ENCODE peak calls at places on chromosomes 13 and 19, in nine cellular contexts. I, K, X, G, A, Q, Y, U and M are unnamed samples.

GRCh38 chr19:55255618-55256423 is 3.0 kb downstream of the PPP6R1 start:
- DNase-seq in K (peak; percentile 74), G (peak; percentile 73), Q (no peak), Y (no peak), U (no peak), A (no peak), I (no peak), X (no peak), M (no peak)

GRCh38 chr13:46386996-46387851 is at the start of gene RUBCNL:
- DNase-seq in Y (no peak), K (peak; percentile 62), A (no peak), X (no peak), U (no peak), I (no peak), G (peak; percentile 81), Q (peak; percentile 34), M (no peak)

GRCh38 chr19:35846038-35846668 is 6.2 kb downstream of the NPHS1 start:
- DNase-seq in I (no peak), A (no peak), G (no peak), X (no peak), K (peak; percentile 42), Q (no peak), U (no peak), Y (no peak), M (no peak)

GRCh38 chr19:3798137-3798536 is 12.0 kb upstream of the MATK start:
- DNase-seq in K (no peak), G (no peak), U (no peak), A (no peak), I (no peak), X (no peak), Y (no peak), Q (no peak), M (no peak)

GRCh38 chr19:41308450-41309224 is 1.3 kb upstream of the CCDC97 start:
- DNase-seq in Q (peak; percentile 93), U (peak; percentile 86), G (peak; percentile 86), I (peak; percentile 95), X (peak; percentile 100), A (peak; percentile 89), K (peak; percentile 85), Y (peak; percentile 91), M (peak; percentile 94)

GRCh38 chr19:39141929-39142328 is 16.3 kb downstream of the PAK4 start:
- DNase-seq in X (no peak), K (no peak), Q (no peak), U (no peak), Y (no peak), I (no peak), A (no peak), G (no peak), M (no peak)

GRCh38 chr19:49343127-49343526 is 7.9 kb downstream of the CD37 start:
- DNase-seq in Y (no peak), U (no peak), G (no peak), A (no peak), Q (no peak), X (no peak), I (no peak), K (no peak), M (peak; percentile 66)

GRCh38 chr19:7254590-7254989 is 39.6 kb downstream of the INSR start:
- DNase-seq in K (no peak), G (no peak), Q (no peak), Y (no peak), X (no peak), U (no peak), I (no peak), A (no peak), M (no peak)

GRCh38 chr19:4722671-4723464 is 774 bp downstream of the DPP9 start:
- DNase-seq in K (peak; percentile 87), I (no peak), Y (no peak), G (peak; percentile 67), Q (no peak), U (no peak), A (no peak), X (no peak), M (peak; percentile 82)

GRCh38 chr13:97433727-97434416 is at the start of gene RAP2A:
- DNase-seq in K (peak; percentile 96), Y (peak; percentile 48), A (peak; percentile 82), I (peak; percentile 85), G (peak; percentile 84), U (peak; percentile 74), X (peak; percentile 75), Q (peak; percentile 91), M (peak; percentile 89)

GRCh38 chr19:40717325-40717879 is 490 bp downstream of the ITPKC start:
- DNase-seq in Q (no peak), Y (no peak), A (no peak), I (no peak), X (peak; percentile 22), G (no peak), U (no peak), K (no peak), M (no peak)

GRCh38 chr19:29872224-29872731 is 60.5 kb downstream of the CCNE1 start:
- DNase-seq in Y (no peak), K (peak; percentile 34), A (no peak), U (no peak), I (no peak), Q (no peak), X (no peak), G (no peak), M (no peak)

GRCh38 chr19:33562636-33563035 is 41.0 kb upstream of the PEPD start:
- DNase-seq in X (no peak), I (no peak), Q (no peak), K (no peak), Y (no peak), U (no peak), G (no peak), A (no peak), M (no peak)

GRCh38 chr13:48220592-48221300 is 12.3 kb upstream of the ITM2B start:
- DNase-seq in K (no peak), I (no peak), U (no peak), A (no peak), Y (no peak), G (no peak), Q (no peak), X (no peak), M (no peak)

GRCh38 chr13:48222358-48223015 is 10.5 kb upstream of the ITM2B start:
- DNase-seq in Y (no peak), I (no peak), X (peak; percentile 65), K (peak; percentile 74), G (no peak), Q (peak; percentile 46), U (no peak), A (no peak), M (no peak)

GRCh38 chr13:48223016-48223385 is 10.0 kb upstream of the ITM2B start:
- DNase-seq in G (no peak), I (no peak), A (no peak), K (no peak), X (no peak), Y (no peak), U (no peak), Q (no peak), M (no peak)

GRCh38 chr13:48216204-48216711 is 16.7 kb upstream of the ITM2B start:
- DNase-seq in Y (no peak), Q (no peak), A (no peak), U (no peak), K (peak; percentile 37), G (no peak), X (no peak), I (no peak), M (no peak)

GRCh38 chr13:48221301-48222190 is 11.5 kb upstream of the ITM2B start:
- DNase-seq in I (no peak), Q (no peak), K (peak; percentile 39), X (peak; percentile 52), G (no peak), U (no peak), A (no peak), Y (no peak), M (no peak)
- H3K4me3 ChIP-seq in I (no peak overlapping the region), Q (peak overlapping the region; percentile 57), K (peak overlapping the region; percentile 76), X (no peak overlapping the region), G (no peak overlapping the region), U (no peak overlapping the region), A (no peak overlapping the region), Y (peak overlapping the region; percentile 68), M (peak overlapping the region; percentile 67)

DNA sequence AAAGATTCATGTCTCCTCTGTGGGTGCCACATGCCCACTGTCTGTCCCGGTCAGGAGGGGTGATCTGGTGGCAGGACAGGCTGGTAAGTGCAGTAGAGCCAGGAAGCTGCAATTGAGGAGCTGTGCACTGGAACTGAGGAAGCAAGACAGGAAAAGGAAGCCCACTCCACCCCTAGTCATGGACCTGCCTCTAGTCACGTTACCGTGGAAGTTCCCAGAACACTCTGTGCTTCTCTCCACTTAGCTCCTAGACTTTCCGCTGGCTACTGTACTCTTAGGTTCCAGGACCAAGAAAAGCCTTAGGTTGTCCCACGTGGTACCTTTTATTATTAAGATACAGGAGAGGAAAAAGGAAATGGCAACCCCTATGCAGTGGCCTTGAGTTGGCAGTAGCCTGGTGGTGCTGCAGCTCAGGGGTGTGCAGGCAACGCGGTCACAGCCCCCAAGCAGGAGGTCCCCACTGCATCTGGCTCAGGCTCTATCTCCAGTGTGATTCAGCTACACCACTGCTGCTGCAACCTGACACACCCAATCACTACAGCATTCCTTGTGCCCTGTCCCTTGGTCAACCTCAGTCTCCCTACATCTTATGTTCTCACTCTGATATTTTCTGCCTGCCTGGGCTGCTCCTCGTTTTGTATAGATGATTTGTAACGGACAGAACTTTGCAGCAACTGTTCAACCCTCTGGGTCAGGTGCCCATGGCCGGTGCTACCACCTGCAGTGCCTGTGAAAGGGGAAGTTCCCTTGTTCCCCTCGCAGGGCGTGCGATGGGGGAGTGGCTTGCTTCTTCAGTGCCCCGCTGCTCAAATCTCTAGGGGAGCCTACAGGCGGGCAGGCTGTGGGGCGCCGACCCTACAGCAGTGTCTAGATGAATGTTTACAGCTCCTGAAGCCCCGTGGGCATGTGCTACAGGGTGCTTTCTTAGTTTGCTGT is 24.4 kb upstream of the GPR12 start:
- DNase-seq in G (peak; percentile 95), I (no peak), A (no peak), U (no peak), K (no peak), Y (no peak), Q (no peak), X (peak; percentile 13), M (peak; percentile 56)
- H3K4me3 ChIP-seq in G (peak overlapping the region; percentile 68), I (no peak overlapping the region), A (no peak overlapping the region), U (peak overlapping the region; percentile 23), K (no peak overlapping the region), Y (peak overlapping the region; percentile 42), Q (peak overlapping the region; percentile 42), X (no peak overlapping the region), M (peak overlapping the region; percentile 50)

GRCh38 chr13:113195360-113195759 is 13.1 kb downstream of the PCID2 start:
- DNase-seq in Y (no peak), A (no peak), I (no peak), Q (no peak), K (no peak), X (no peak), U (no peak), G (no peak), M (no peak)
- H3K4me3 ChIP-seq in Y (no peak overlapping the region), A (no peak overlapping the region), I (no peak overlapping the region), Q (no peak overlapping the region), K (no peak overlapping the region), X (no peak overlapping the region), U (no peak overlapping the region), G (no peak overlapping the region), M (no peak overlapping the region)

DNA sequence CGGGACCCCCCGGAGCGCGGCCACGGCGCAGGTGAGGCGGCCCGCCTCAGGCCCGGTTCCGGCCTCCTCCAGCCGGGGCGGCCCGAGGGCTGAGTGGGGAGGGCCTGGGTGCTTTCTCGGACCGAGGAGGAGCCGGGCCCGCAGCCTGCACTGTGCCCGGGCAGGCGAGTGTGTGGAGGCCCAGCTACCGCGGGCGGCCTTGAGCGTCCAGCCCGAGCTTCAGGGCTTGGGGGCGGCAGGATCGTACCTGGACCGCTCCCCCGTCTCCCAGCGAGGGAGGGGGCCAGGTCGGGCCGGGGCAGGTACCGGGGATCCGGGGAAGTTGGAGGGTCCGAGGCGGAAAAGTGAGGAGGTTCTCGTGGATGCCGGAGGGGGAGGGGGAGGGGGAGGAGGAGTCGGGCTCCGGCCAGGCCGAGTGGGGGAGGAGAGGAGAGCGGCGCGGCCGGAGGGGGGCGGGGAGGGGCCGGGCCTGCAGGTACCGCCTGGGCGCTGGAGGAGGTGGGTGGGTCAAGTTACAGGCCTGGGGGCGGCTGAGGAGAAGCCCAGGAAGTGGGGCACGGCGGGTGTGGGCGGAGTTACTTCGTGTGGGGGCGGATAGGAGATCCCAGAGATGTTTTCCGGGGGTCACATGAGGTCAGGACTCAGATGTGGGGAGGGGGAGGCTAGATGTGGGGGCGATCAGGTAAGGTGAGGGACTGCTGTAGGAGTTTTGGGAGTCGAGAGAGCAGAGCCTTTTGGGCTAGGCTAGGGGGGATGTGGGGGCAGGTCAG is 545 bp downstream of the NACC1 start:
- DNase-seq in I (no peak), U (peak; percentile 78), K (peak; percentile 59), G (peak; percentile 75), Y (no peak), X (no peak), A (no peak), Q (peak; percentile 43), M (no peak)
- H3K4me3 ChIP-seq in I (peak overlapping the region; percentile 86), U (peak overlapping the region; percentile 76), K (peak overlapping the region; percentile 98), G (peak overlapping the region; percentile 94), Y (peak overlapping the region; percentile 94), X (peak overlapping the region; percentile 56), A (peak overlapping the region; percentile 91), Q (peak overlapping the region; percentile 87), M (peak overlapping the region; percentile 89)